ENCODE peak calls at places on chromosomes 1 and 21, in eight cellular contexts. T, J, F, H, P, M, O and Q are unnamed samples.

GRCh38 chr21:45640001-45640887 is 3.3 kb upstream of the PCBP3 start:
- DNase-seq in P (no peak), H (no peak), O (no peak), F (no peak), M (no peak), T (no peak), J (no peak), Q (no peak)

GRCh38 chr21:38134084-38134873 is 122.5 kb upstream of the KCNJ15 start:
- DNase-seq in H (no peak), M (no peak), O (no peak), F (no peak), T (no peak), P (no peak), J (no peak), Q (no peak)

GRCh38 chr1:64980745-64981601 is 14.6 kb upstream of the JAK1 start:
- DNase-seq in F (peak), O (no peak), J (peak), T (peak), P (no peak), M (no peak), H (no peak), Q (no peak)

GRCh38 chr1:60621524-60621923 is 460.8 kb upstream of the NFIA start:
- DNase-seq in O (no peak), H (no peak), M (no peak), F (peak), P (no peak), T (peak), J (no peak), Q (no peak)

GRCh38 chr1:186559601-186560116 is 98.7 kb upstream of the PDC start:
- DNase-seq in F (peak), O (no peak), J (peak), M (no peak), T (peak), H (no peak), P (no peak), Q (no peak)

GRCh38 chr1:170545476-170545875 is 13.5 kb downstream of the GORAB start:
- DNase-seq in P (no peak), J (peak), F (peak), M (no peak), O (no peak), H (no peak), T (peak), Q (peak)

GRCh38 chr1:162498442-162498785 is 796 bp downstream of the UHMK1 start:
- DNase-seq in T (peak), P (no peak), J (peak), H (no peak), F (peak), O (peak), M (no peak), Q (no peak)

GRCh38 chr1:93625582-93626327 is 55.9 kb downstream of the BCAR3 start:
- DNase-seq in H (peak), P (no peak), M (no peak), O (no peak), J (peak), F (peak), T (peak), Q (no peak)

GRCh38 chr21:27885296-27885711 is 918.4 kb upstream of the ADAMTS5 start:
- DNase-seq in O (no peak), F (no peak), H (no peak), T (no peak), J (no peak), P (no peak), M (no peak), Q (no peak)

GRCh38 chr1:63607322-63607721 is 14.1 kb downstream of the PGM1 start:
- DNase-seq in M (no peak), J (no peak), O (no peak), T (no peak), H (no peak), F (no peak), P (no peak), Q (no peak)

GRCh38 chr1:214422137-214422671 is 129.2 kb downstream of the PTPN14 start:
- DNase-seq in M (no peak), J (peak), H (no peak), O (no peak), F (peak), T (peak), P (no peak), Q (no peak)

GRCh38 chr1:196309386-196309785 is 298.9 kb downstream of the KCNT2 start:
- DNase-seq in T (peak), O (peak), P (no peak), M (no peak), F (peak), H (no peak), J (peak), Q (peak)

GRCh38 chr1:218498061-218498938 is 153.2 kb downstream of the TGFB2 start:
- DNase-seq in F (peak), P (no peak), T (peak), J (peak), H (no peak), O (no peak), M (no peak), Q (no peak)

GRCh38 chr1:43878854-43879253 is 54.7 kb upstream of the ARTN start:
- DNase-seq in P (no peak), H (no peak), O (no peak), J (no peak), F (no peak), T (no peak), M (no peak), Q (no peak)

GRCh38 chr1:181324797-181325616 is 158.3 kb upstream of the CACNA1E start:
- DNase-seq in T (no peak), F (no peak), J (peak), O (no peak), M (no peak), H (no peak), P (no peak), Q (no peak)

GRCh38 chr1:115112496-115113375 is 23.4 kb upstream of the TSPAN2 start:
- DNase-seq in M (no peak), T (no peak), P (peak), O (peak), H (no peak), F (no peak), J (no peak), Q (no peak)

GRCh38 chr1:245764040-245764439 is 609.3 kb downstream of the KIF26B start:
- DNase-seq in H (no peak), T (no peak), M (no peak), F (no peak), P (no peak), J (no peak), O (no peak), Q (no peak)

GRCh38 chr1:163290025-163290610 is 31.6 kb upstream of the NUF2 start:
- DNase-seq in J (no peak), F (no peak), O (no peak), P (no peak), H (no peak), T (no peak), M (no peak), Q (peak)

GRCh38 chr1:74317663-74318062 is 82.5 kb downstream of the TNNI3K start:
- DNase-seq in H (no peak), M (no peak), J (no peak), F (no peak), T (no peak), O (no peak), P (no peak), Q (no peak)

GRCh38 chr1:3671371-3672180 is 19.3 kb downstream of the TP73 start:
- DNase-seq in M (no peak), T (no peak), F (no peak), J (no peak), H (peak), O (no peak), P (no peak), Q (no peak)

GRCh38 chr1:22284906-22285544 is 142.1 kb upstream of the WNT4 start:
- DNase-seq in J (no peak), F (no peak), M (no peak), O (no peak), T (no peak), P (no peak), H (no peak), Q (no peak)

GRCh38 chr1:31579374-31579773 is 3.1 kb downstream of the TINAGL1 start:
- DNase-seq in J (no peak), H (peak), P (no peak), F (no peak), O (no peak), M (no peak), T (no peak), Q (no peak)

GRCh38 chr1:175620380-175620779 is 123.0 kb downstream of the TNR start:
- DNase-seq in T (no peak), M (peak), O (no peak), F (no peak), P (no peak), J (no peak), H (no peak), Q (no peak)

GRCh38 chr1:50474859-50475809 is 51.9 kb upstream of the DMRTA2 start:
- DNase-seq in P (no peak), F (no peak), T (peak), O (no peak), H (no peak), J (peak), M (no peak), Q (no peak)

GRCh38 chr1:7632681-7633080 is 138.4 kb upstream of the VAMP3 start:
- DNase-seq in P (no peak), J (no peak), H (no peak), O (peak), M (no peak), T (no peak), F (no peak), Q (no peak)

GRCh38 chr1:14605945-14606344 is 7.5 kb downstream of the KAZN start:
- DNase-seq in O (no peak), H (no peak), M (no peak), J (no peak), T (no peak), P (no peak), F (no peak), Q (no peak)

GRCh38 chr1:14608308-14608707 is 9.8 kb downstream of the KAZN start:
- DNase-seq in M (no peak), H (no peak), J (no peak), T (no peak), P (no peak), F (no peak), O (no peak), Q (no peak)

GRCh38 chr1:14607295-14607694 is 8.8 kb downstream of the KAZN start:
- DNase-seq in J (no peak), H (no peak), M (no peak), P (no peak), O (no peak), F (no peak), T (no peak), Q (no peak)

GRCh38 chr1:14604414-14604813 is 5.9 kb downstream of the KAZN start:
- DNase-seq in P (no peak), T (no peak), M (no peak), O (no peak), F (no peak), H (no peak), J (no peak), Q (no peak)

GRCh38 chr1:14606632-14607031 is 8.1 kb downstream of the KAZN start:
- DNase-seq in H (no peak), P (no peak), F (no peak), T (no peak), M (no peak), O (peak), J (no peak), Q (no peak)
- TF ChIP-seq CTCF in H (no peak), P (no peak), F (peak), T (no peak), M (no peak), O (peak), J (peak), Q (peak)

GRCh38 chr1:221032616-221033342 is 153.5 kb downstream of the HLX start:
- DNase-seq in J (no peak), M (no peak), O (no peak), F (no peak), H (no peak), P (no peak), T (no peak), Q (no peak)
- TF ChIP-seq CTCF in J (no peak), M (no peak), O (no peak), F (no peak), H (no peak), P (no peak), T (no peak), Q (no peak)

GRCh38 chr21:43721225-43721605 is 2.3 kb downstream of the PDXK start:
- DNase-seq in T (no peak), P (no peak), M (no peak), O (no peak), F (no peak), J (no peak), H (no peak), Q (no peak)
- TF ChIP-seq CTCF in T (no peak), P (no peak), M (no peak), O (no peak), F (no peak), J (no peak), H (no peak), Q (no peak)

GRCh38 chr21:29496337-29496736 is 197.6 kb downstream of the BACH1 start:
- DNase-seq in P (no peak), T (no peak), F (no peak), H (no peak), J (no peak), M (no peak), O (no peak), Q (no peak)

GRCh38 chr21:29504751-29505321 is 206.1 kb downstream of the BACH1 start:
- DNase-seq in O (no peak), M (no peak), P (no peak), J (peak), F (peak), T (peak), H (no peak), Q (no peak)

GRCh38 chr21:29499229-29499628 is 200.5 kb downstream of the BACH1 start:
- DNase-seq in F (no peak), M (no peak), H (no peak), O (no peak), P (no peak), J (no peak), T (no peak), Q (no peak)

GRCh38 chr21:29501451-29501850 is 202.7 kb downstream of the BACH1 start:
- DNase-seq in P (no peak), O (no peak), M (no peak), F (peak), T (peak), J (no peak), H (no peak), Q (no peak)

DNA sequence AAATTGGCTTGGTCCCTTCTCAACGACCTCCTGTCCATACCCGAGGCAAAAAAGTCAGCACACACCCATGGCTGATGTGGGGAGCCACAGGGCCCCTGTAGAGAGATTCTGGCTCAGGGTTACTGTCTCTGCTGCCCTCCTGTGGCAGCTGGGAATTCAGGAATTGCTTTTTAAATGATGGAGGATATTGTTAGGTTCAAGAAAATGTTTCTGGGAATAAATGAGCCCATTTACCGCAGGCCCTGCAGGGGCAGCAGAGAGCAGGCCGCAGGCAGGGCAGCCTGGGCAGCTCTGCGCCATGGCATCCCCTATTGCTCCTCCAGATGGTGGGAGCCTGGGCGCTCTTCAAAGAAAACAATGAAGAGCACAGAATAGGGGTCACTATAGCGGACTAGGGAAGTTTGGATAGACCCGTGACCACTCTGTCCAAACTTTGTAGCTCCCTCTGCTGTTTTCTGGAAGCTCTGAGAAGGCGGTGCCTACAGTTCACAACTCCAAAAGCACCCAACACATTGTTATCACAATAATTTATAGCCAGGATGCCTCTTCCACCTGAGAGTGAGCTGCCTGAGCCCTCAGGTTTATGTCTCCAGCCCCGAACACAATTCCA is 201.1 kb downstream of the BACH1 start:
- DNase-seq in O (peak), M (no peak), P (no peak), H (no peak), F (no peak), T (peak), J (peak), Q (no peak)
- TF ChIP-seq CTCF in O (peak), M (peak), P (peak), H (no peak), F (peak), T (peak), J (peak), Q (peak)